ENCODE peak calls at places on chromosomes 3 and 15, in nine cellular contexts. D is BE2C, N is AG10803, V is neural crest cell, G is BJ, M is Calu3, Y is A549, X is thoracic aorta, E is colonic mucosa. R is an unnamed sample.

GRCh38 chr3:150149651-150150051 is 179.0 kb upstream of the PFN2 start:
- DNase-seq in D (no peak), N (peak; percentile 90), V (no peak), G (peak; percentile 66), M (no peak), Y (no peak), X (no peak), E (no peak), R (no peak)

GRCh38 chr15:70589221-70589620 is 174.1 kb downstream of the UACA start:
- DNase-seq in D (no peak), N (peak; percentile 96), V (no peak), G (peak; percentile 81), M (no peak), Y (no peak), X (no peak), E (no peak), R (no peak)

GRCh38 chr3:38843898-38844297 is 27.9 kb upstream of the SCN10A start:
- DNase-seq in D (no peak), N (peak; percentile 67), V (no peak), G (no peak), M (peak; percentile 37), Y (no peak), X (no peak), E (no peak), R (no peak)

GRCh38 chr3:171311784-171312183 is 148.4 kb downstream of the TNIK start:
- DNase-seq in D (no peak), N (no peak), V (no peak), G (no peak), M (no peak), Y (no peak), X (no peak), E (no peak), R (no peak)

GRCh38 chr3:161233557-161233956 is 12.4 kb downstream of the NMD3 start:
- DNase-seq in D (no peak), N (no peak), V (no peak), G (no peak), M (no peak), Y (no peak), X (no peak), E (no peak), R (no peak)

GRCh38 chr15:42373274-42373673 is 14.0 kb downstream of the CAPN3 start:
- DNase-seq in D (no peak), N (no peak), V (no peak), G (no peak), M (no peak), Y (no peak), X (no peak), E (no peak), R (no peak)

GRCh38 chr15:51647128-51647562 is 24.6 kb upstream of the DMXL2 start:
- DNase-seq in D (peak; percentile 86), N (peak; percentile 53), V (no peak), G (no peak), M (peak; percentile 13), Y (no peak), X (no peak), E (peak; percentile 75), R (peak; percentile 56)

GRCh38 chr3:18012933-18013332 is 270.5 kb upstream of the TBC1D5 start:
- DNase-seq in D (no peak), N (no peak), V (no peak), G (no peak), M (no peak), Y (no peak), X (no peak), E (no peak), R (no peak)

GRCh38 chr15:48510976-48511375 is 134.5 kb downstream of the FBN1 start:
- DNase-seq in D (no peak), N (peak; percentile 73), V (no peak), G (no peak), M (peak; percentile 14), Y (no peak), X (no peak), E (no peak), R (no peak)

GRCh38 chr3:157305392-157305791 is 131.3 kb upstream of the PTX3 start:
- DNase-seq in D (no peak), N (no peak), V (no peak), G (no peak), M (no peak), Y (no peak), X (no peak), E (no peak), R (no peak)

GRCh38 chr3:66110840-66111239 is 72.1 kb upstream of the MAGI1 start:
- DNase-seq in D (no peak), N (no peak), V (no peak), G (no peak), M (peak; percentile 60), Y (no peak), X (no peak), E (no peak), R (no peak)

GRCh38 chr15:101264911-101265641 is 12.2 kb downstream of the SELENOS start:
- DNase-seq in D (no peak), N (no peak), V (no peak), G (no peak), M (no peak), Y (no peak), X (no peak), E (no peak), R (no peak)

GRCh38 chr3:194585880-194586281 is 47.3 kb downstream of the TMEM44 start:
- DNase-seq in D (no peak), N (no peak), V (no peak), G (no peak), M (no peak), Y (no peak), X (no peak), E (no peak), R (no peak)

GRCh38 chr15:88036154-88036839 is 220.2 kb downstream of the NTRK3 start:
- DNase-seq in D (no peak), N (no peak), V (no peak), G (no peak), M (no peak), Y (no peak), X (no peak), E (no peak), R (no peak)

GRCh38 chr3:46667061-46667621 is 26.3 kb downstream of the ALS2CL start:
- DNase-seq in D (peak; percentile 2), N (no peak), V (no peak), G (no peak), M (no peak), Y (no peak), X (no peak), E (no peak), R (peak; percentile 42)

GRCh38 chr3:16789344-16790100 is 95.2 kb upstream of the PLCL2 start:
- DNase-seq in D (no peak), N (no peak), V (no peak), G (no peak), M (no peak), Y (no peak), X (no peak), E (no peak), R (no peak)

GRCh38 chr15:85500060-85500708 is 119.8 kb downstream of the AKAP13 start:
- DNase-seq in D (no peak), N (no peak), V (no peak), G (no peak), M (no peak), Y (no peak), X (no peak), E (no peak), R (no peak)

GRCh38 chr3:63096248-63097058 is 181.7 kb upstream of the SYNPR start:
- DNase-seq in D (no peak), N (no peak), V (no peak), G (no peak), M (no peak), Y (no peak), X (no peak), E (no peak), R (no peak)
- TF ChIP-seq CTCF in D (peak; percentile 9), N (no peak), V (no peak), G (no peak), M (no peak), Y (no peak), X (no peak), E (no peak), R (no peak)

GRCh38 chr3:190764231-190764630 is 98.3 kb downstream of the GMNC start:
- DNase-seq in D (no peak), N (no peak), V (no peak), G (no peak), M (no peak), Y (no peak), X (no peak), E (no peak), R (no peak)
- TF ChIP-seq CTCF in D (no peak), N (no peak), V (no peak), G (no peak), M (no peak), Y (no peak), X (no peak), E (no peak), R (no peak)

GRCh38 chr3:36843065-36844051 is 79.0 kb upstream of the DCLK3 start:
- DNase-seq in D (peak; percentile 45), N (peak; percentile 12), V (peak; percentile 37), G (no peak), M (peak; percentile 42), Y (peak; percentile 13), X (no peak), E (no peak), R (peak; percentile 23)
- TF ChIP-seq CTCF in D (peak; percentile 55), N (peak; percentile 61), V (peak; percentile 71), G (peak; percentile 56), M (peak; percentile 45), Y (peak; percentile 22), X (no peak), E (no peak), R (peak; percentile 36)

DNA sequence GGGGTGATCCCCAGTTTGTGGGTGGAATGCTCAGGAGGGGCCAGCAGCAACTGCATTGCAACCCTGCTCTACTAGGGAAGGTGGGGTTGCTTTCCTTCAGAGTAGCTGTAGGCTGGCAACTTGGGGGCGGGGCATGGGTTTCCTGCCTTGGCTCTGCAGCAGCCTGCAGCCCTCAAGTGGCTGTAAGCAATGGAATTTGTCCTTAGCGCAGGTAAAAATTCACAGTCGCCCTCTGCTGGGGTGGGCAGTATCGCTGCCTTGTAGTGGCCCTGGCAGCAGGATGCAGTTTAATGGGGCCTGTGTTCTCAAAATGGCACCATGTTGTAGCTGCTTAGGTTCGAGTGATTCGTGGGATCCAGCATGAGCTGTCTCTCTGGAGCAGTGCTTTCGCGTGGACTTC is 29.8 kb downstream of the STT3B start:
- DNase-seq in D (no peak), N (no peak), V (no peak), G (no peak), M (peak; percentile 64), Y (no peak), X (no peak), E (peak; percentile 24), R (no peak)
- TF ChIP-seq CTCF in D (no peak), N (no peak), V (no peak), G (no peak), M (no peak), Y (no peak), X (no peak), E (no peak), R (no peak)

GRCh38 chr3:143648708-143649107 is 199.6 kb downstream of the SLC9A9 start:
- DNase-seq in D (peak; percentile 32), N (no peak), V (no peak), G (no peak), M (peak; percentile 14), Y (no peak), X (no peak), E (no peak), R (no peak)
- TF ChIP-seq CTCF in D (peak; percentile 63), N (peak; percentile 25), V (peak; percentile 49), G (peak; percentile 28), M (peak; percentile 17), Y (no peak), X (no peak), E (no peak), R (no peak)

R was measured in Peyer's patch.